ENCODE peak calls at places on chromosomes 4 and X, in six cellular contexts. One of them, this sample, is unnamed.

GRCh38 chrX:13419918-13420317 is 100.1 kb upstream of the ATXN3L start:
- DNase-seq in activated naive CD8-positive, alpha-beta T cell treated with anti-CD3 and anti-CD28 coated beads, Interleukin-2, amount 50 U/mL, for 24 hours: no peak
- DNase-seq in WTC11: no peak
- DNase-seq in body of pancreas: no peak
- DNase-seq in glomerular endothelial cell: no peak
- DNase-seq in nephron progenitor cell: no peak
- DNase-seq in this sample: no peak

GRCh38 chr4:174763454-174764104 is 65.5 kb downstream of the GLRA3 start:
- DNase-seq in activated naive CD8-positive, alpha-beta T cell treated with anti-CD3 and anti-CD28 coated beads, Interleukin-2, amount 50 U/mL, for 24 hours: no peak
- DNase-seq in body of pancreas: no peak
- DNase-seq in nephron progenitor cell: no peak
- DNase-seq in WTC11: no peak
- DNase-seq in glomerular endothelial cell: no peak
- DNase-seq in this sample: no peak

GRCh38 chr4:136768925-136769275 is 763.4 kb downstream of the PCDH18 start:
- DNase-seq in body of pancreas: no peak
- DNase-seq in nephron progenitor cell: peak
- DNase-seq in WTC11: no peak
- DNase-seq in glomerular endothelial cell: no peak
- DNase-seq in activated naive CD8-positive, alpha-beta T cell treated with anti-CD3 and anti-CD28 coated beads, Interleukin-2, amount 50 U/mL, for 24 hours: no peak
- DNase-seq in this sample: no peak

GRCh38 chrX:104122829-104123228 is 10.5 kb downstream of the ZCCHC18 start:
- DNase-seq in glomerular endothelial cell: no peak
- DNase-seq in body of pancreas: no peak
- DNase-seq in WTC11: no peak
- DNase-seq in nephron progenitor cell: no peak
- DNase-seq in activated naive CD8-positive, alpha-beta T cell treated with anti-CD3 and anti-CD28 coated beads, Interleukin-2, amount 50 U/mL, for 24 hours: no peak
- DNase-seq in this sample: peak

GRCh38 chr4:56496241-56496640 is 9.3 kb upstream of the ARL9 start:
- DNase-seq in nephron progenitor cell: no peak
- DNase-seq in WTC11: no peak
- DNase-seq in body of pancreas: no peak
- DNase-seq in glomerular endothelial cell: no peak
- DNase-seq in activated naive CD8-positive, alpha-beta T cell treated with anti-CD3 and anti-CD28 coated beads, Interleukin-2, amount 50 U/mL, for 24 hours: no peak
- DNase-seq in this sample: no peak

GRCh38 chr4:21034728-21035127 is 334.5 kb downstream of the PACRGL start:
- DNase-seq in nephron progenitor cell: no peak
- DNase-seq in body of pancreas: no peak
- DNase-seq in glomerular endothelial cell: no peak
- DNase-seq in WTC11: no peak
- DNase-seq in activated naive CD8-positive, alpha-beta T cell treated with anti-CD3 and anti-CD28 coated beads, Interleukin-2, amount 50 U/mL, for 24 hours: no peak
- DNase-seq in this sample: no peak

GRCh38 chr4:1405636-1406415 is 416 bp downstream of the NKX1-1 start:
- DNase-seq in WTC11: no peak
- DNase-seq in body of pancreas: no peak
- DNase-seq in activated naive CD8-positive, alpha-beta T cell treated with anti-CD3 and anti-CD28 coated beads, Interleukin-2, amount 50 U/mL, for 24 hours: peak
- DNase-seq in glomerular endothelial cell: no peak
- DNase-seq in nephron progenitor cell: no peak
- DNase-seq in this sample: no peak

GRCh38 chrX:64204701-64205440 is 637 bp downstream of the AMER1 start:
- DNase-seq in glomerular endothelial cell: no peak
- DNase-seq in nephron progenitor cell: peak
- DNase-seq in WTC11: peak
- DNase-seq in activated naive CD8-positive, alpha-beta T cell treated with anti-CD3 and anti-CD28 coated beads, Interleukin-2, amount 50 U/mL, for 24 hours: peak
- DNase-seq in body of pancreas: peak
- DNase-seq in this sample: peak

GRCh38 chr4:140156529-140157171 is 2.7 kb upstream of the MAML3 start:
- DNase-seq in glomerular endothelial cell: no peak
- DNase-seq in nephron progenitor cell: no peak
- DNase-seq in WTC11: no peak
- DNase-seq in body of pancreas: no peak
- DNase-seq in activated naive CD8-positive, alpha-beta T cell treated with anti-CD3 and anti-CD28 coated beads, Interleukin-2, amount 50 U/mL, for 24 hours: peak
- DNase-seq in this sample: no peak

GRCh38 chr4:129344058-129344457 is 248.1 kb downstream of the C4orf33 start:
- DNase-seq in nephron progenitor cell: peak
- DNase-seq in WTC11: peak
- DNase-seq in body of pancreas: peak
- DNase-seq in glomerular endothelial cell: no peak
- DNase-seq in activated naive CD8-positive, alpha-beta T cell treated with anti-CD3 and anti-CD28 coated beads, Interleukin-2, amount 50 U/mL, for 24 hours: no peak
- DNase-seq in this sample: peak

GRCh38 chr4:73137121-73137520 is 67.6 kb upstream of the COX18 start:
- DNase-seq in glomerular endothelial cell: no peak
- DNase-seq in nephron progenitor cell: no peak
- DNase-seq in activated naive CD8-positive, alpha-beta T cell treated with anti-CD3 and anti-CD28 coated beads, Interleukin-2, amount 50 U/mL, for 24 hours: no peak
- DNase-seq in body of pancreas: no peak
- DNase-seq in WTC11: no peak
- DNase-seq in this sample: no peak

GRCh38 chr4:28009541-28009940 is 1148.9 kb downstream of the STIM2 start:
- DNase-seq in body of pancreas: no peak
- DNase-seq in activated naive CD8-positive, alpha-beta T cell treated with anti-CD3 and anti-CD28 coated beads, Interleukin-2, amount 50 U/mL, for 24 hours: no peak
- DNase-seq in WTC11: no peak
- DNase-seq in nephron progenitor cell: no peak
- DNase-seq in glomerular endothelial cell: no peak
- DNase-seq in this sample: no peak

GRCh38 chrX:66918511-66918910 is 279.6 kb upstream of the EDA2R start:
- DNase-seq in nephron progenitor cell: no peak
- DNase-seq in WTC11: no peak
- DNase-seq in glomerular endothelial cell: no peak
- DNase-seq in activated naive CD8-positive, alpha-beta T cell treated with anti-CD3 and anti-CD28 coated beads, Interleukin-2, amount 50 U/mL, for 24 hours: no peak
- DNase-seq in body of pancreas: no peak
- DNase-seq in this sample: no peak

GRCh38 chr4:8385611-8386010 is 54.9 kb downstream of the ACOX3 start:
- DNase-seq in glomerular endothelial cell: no peak
- DNase-seq in activated naive CD8-positive, alpha-beta T cell treated with anti-CD3 and anti-CD28 coated beads, Interleukin-2, amount 50 U/mL, for 24 hours: no peak
- DNase-seq in nephron progenitor cell: no peak
- DNase-seq in WTC11: no peak
- DNase-seq in body of pancreas: no peak
- DNase-seq in this sample: no peak

GRCh38 chrX:97616883-97617510 is 733.3 kb downstream of the RPA4 start:
- DNase-seq in activated naive CD8-positive, alpha-beta T cell treated with anti-CD3 and anti-CD28 coated beads, Interleukin-2, amount 50 U/mL, for 24 hours: no peak
- DNase-seq in body of pancreas: no peak
- DNase-seq in glomerular endothelial cell: no peak
- DNase-seq in WTC11: no peak
- DNase-seq in nephron progenitor cell: no peak
- DNase-seq in this sample: peak

GRCh38 chr4:145909773-145910172 is 28.9 kb downstream of the ZNF827 start:
- DNase-seq in nephron progenitor cell: no peak
- DNase-seq in activated naive CD8-positive, alpha-beta T cell treated with anti-CD3 and anti-CD28 coated beads, Interleukin-2, amount 50 U/mL, for 24 hours: no peak
- DNase-seq in glomerular endothelial cell: no peak
- DNase-seq in body of pancreas: peak
- DNase-seq in WTC11: no peak
- DNase-seq in this sample: peak

GRCh38 chr4:150683775-150684350 is 101.9 kb downstream of the MAB21L2 start:
- DNase-seq in nephron progenitor cell: no peak
- DNase-seq in activated naive CD8-positive, alpha-beta T cell treated with anti-CD3 and anti-CD28 coated beads, Interleukin-2, amount 50 U/mL, for 24 hours: no peak
- DNase-seq in WTC11: no peak
- DNase-seq in glomerular endothelial cell: no peak
- DNase-seq in body of pancreas: no peak
- DNase-seq in this sample: no peak